ENCODE peak calls at places on chromosomes 1 and 21, in nine cellular contexts. I is lower leg skin, C is transverse colon, A is A549, K is uterus, N is HCT116, Y is heart left ventricle, Z is NB4, S is H1. O is an unnamed sample.

GRCh38 chr1:150066328-150066727 is 1.2 kb upstream of the VPS45 start:
- DNase-seq in I (no peak), C (no peak), A (no peak), K (no peak), N (no peak), Y (no peak), Z (no peak), S (no peak), O (no peak)

GRCh38 chr21:41398831-41399230 is 27.2 kb upstream of the MX1 start:
- DNase-seq in I (peak), C (no peak), A (no peak), K (no peak), N (no peak), Y (no peak), Z (no peak), S (no peak), O (no peak)

GRCh38 chr1:27097484-27097917 is 57.4 kb downstream of the SLC9A1 start:
- DNase-seq in I (peak), C (peak), A (peak), K (peak), N (peak), Y (peak), Z (peak), S (peak), O (peak)

GRCh38 chr1:15760520-15761211 is 2.1 kb downstream of the FBLIM1 start:
- DNase-seq in I (no peak), C (peak), A (no peak), K (peak), N (no peak), Y (peak), Z (no peak), S (no peak), O (peak)

GRCh38 chr1:180173952-180174351 is 19.3 kb downstream of the QSOX1 start:
- DNase-seq in I (no peak), C (peak), A (no peak), K (peak), N (no peak), Y (peak), Z (no peak), S (no peak), O (peak)

GRCh38 chr1:112614460-112615065 is 4.4 kb downstream of the ST7L start:
- DNase-seq in I (no peak), C (no peak), A (no peak), K (no peak), N (no peak), Y (no peak), Z (peak), S (no peak), O (no peak)

GRCh38 chr1:86151427-86151826 is 5.1 kb downstream of the COL24A1 start:
- DNase-seq in I (no peak), C (no peak), A (no peak), K (no peak), N (no peak), Y (no peak), Z (no peak), S (no peak), O (no peak)

GRCh38 chr1:221575605-221576004 is 166.3 kb downstream of the DUSP10 start:
- DNase-seq in I (no peak), C (no peak), A (no peak), K (no peak), N (no peak), Y (no peak), Z (no peak), S (no peak), O (no peak)

GRCh38 chr1:30325085-30325935 is 398.1 kb downstream of the MATN1 start:
- DNase-seq in I (peak), C (no peak), A (no peak), K (no peak), N (no peak), Y (no peak), Z (no peak), S (peak), O (no peak)

GRCh38 chr21:45234127-45234526 is 53.6 kb downstream of the POFUT2 start:
- DNase-seq in I (no peak), C (no peak), A (no peak), K (no peak), N (no peak), Y (no peak), Z (no peak), S (no peak), O (peak)

GRCh38 chr1:86650065-86650464 is 54.3 kb upstream of the SH3GLB1 start:
- DNase-seq in I (no peak), C (no peak), A (no peak), K (no peak), N (no peak), Y (no peak), Z (no peak), S (no peak), O (no peak)

GRCh38 chr21:35316933-35317332 is 267.8 kb upstream of the RUNX1 start:
- DNase-seq in I (no peak), C (no peak), A (no peak), K (no peak), N (no peak), Y (no peak), Z (no peak), S (no peak), O (no peak)

GRCh38 chr1:36323636-36324321 is at the start of gene EVA1B:
- DNase-seq in I (peak), C (peak), A (peak), K (peak), N (no peak), Y (peak), Z (peak), S (peak), O (peak)

GRCh38 chr1:155729031-155729898 is 40.4 kb downstream of the DAP3 start:
- DNase-seq in I (peak), C (peak), A (peak), K (no peak), N (peak), Y (peak), Z (peak), S (peak), O (peak)

GRCh38 chr1:109370712-109371270 is 26.9 kb downstream of the SORT1 start:
- DNase-seq in I (no peak), C (no peak), A (no peak), K (no peak), N (no peak), Y (no peak), Z (peak), S (no peak), O (no peak)

GRCh38 chr1:2787163-2787911 is 14.2 kb downstream of the TTC34 start:
- DNase-seq in I (peak), C (no peak), A (no peak), K (peak), N (no peak), Y (no peak), Z (no peak), S (no peak), O (no peak)

GRCh38 chr1:91725961-91726704 is 159.8 kb downstream of the TGFBR3 start:
- DNase-seq in I (no peak), C (peak), A (no peak), K (peak), N (no peak), Y (no peak), Z (no peak), S (no peak), O (peak)

GRCh38 chr1:206839857-206840256 is 25.6 kb upstream of the IL20 start:
- DNase-seq in I (no peak), C (no peak), A (no peak), K (no peak), N (no peak), Y (no peak), Z (no peak), S (no peak), O (no peak)

GRCh38 chr1:27141266-27142003 is 13.5 kb downstream of the SLC9A1 start:
- DNase-seq in I (no peak), C (peak), A (no peak), K (no peak), N (no peak), Y (no peak), Z (no peak), S (no peak), O (no peak)

GRCh38 chr1:1244192-1244811 is 2.2 kb downstream of the C1QTNF12 start:
- DNase-seq in I (no peak), C (peak), A (no peak), K (no peak), N (no peak), Y (no peak), Z (no peak), S (no peak), O (no peak)

GRCh38 chr1:80893140-80893539 is 907.6 kb upstream of the ADGRL2 start:
- DNase-seq in I (no peak), C (no peak), A (no peak), K (no peak), N (no peak), Y (no peak), Z (no peak), S (no peak), O (no peak)

GRCh38 chr1:24505816-24506215 is 3.2 kb downstream of the RCAN3 start:
- DNase-seq in I (peak), C (no peak), A (no peak), K (no peak), N (no peak), Y (no peak), Z (no peak), S (no peak), O (no peak)

GRCh38 chr1:4060850-4061249 is 160.8 kb upstream of the C1orf174 start:
- DNase-seq in I (peak), C (no peak), A (no peak), K (no peak), N (no peak), Y (no peak), Z (no peak), S (no peak), O (no peak)

GRCh38 chr1:25906644-25907300 is 553 bp upstream of the STMN1 start:
- DNase-seq in I (peak), C (peak), A (no peak), K (peak), N (no peak), Y (no peak), Z (no peak), S (no peak), O (peak)

GRCh38 chr21:46425061-46425460 is 33.6 kb upstream of the DIP2A start:
- DNase-seq in I (no peak), C (no peak), A (no peak), K (no peak), N (no peak), Y (no peak), Z (no peak), S (no peak), O (no peak)

GRCh38 chr1:49136738-49137251 is 360.1 kb upstream of the BEND5 start:
- DNase-seq in I (no peak), C (no peak), A (no peak), K (no peak), N (no peak), Y (no peak), Z (no peak), S (no peak), O (no peak)

GRCh38 chr1:84365225-84366221 is 32.8 kb upstream of the DNASE2B start:
- DNase-seq in I (no peak), C (peak), A (peak), K (no peak), N (peak), Y (no peak), Z (peak), S (no peak), O (no peak)

GRCh38 chr1:22111620-22112019 is 31.3 kb downstream of the WNT4 start:
- DNase-seq in I (no peak), C (no peak), A (no peak), K (peak), N (no peak), Y (no peak), Z (no peak), S (no peak), O (no peak)

GRCh38 chr1:34681481-34682451 is 73.1 kb upstream of the GJB5 start:
- DNase-seq in I (no peak), C (peak), A (peak), K (no peak), N (peak), Y (no peak), Z (peak), S (peak), O (peak)

GRCh38 chr1:52140633-52141512 is 1.0 kb upstream of the ZFYVE9 start:
- DNase-seq in I (no peak), C (no peak), A (no peak), K (no peak), N (no peak), Y (no peak), Z (peak), S (no peak), O (no peak)

GRCh38 chr1:52142220-52143153 is 598 bp downstream of the ZFYVE9 start:
- DNase-seq in I (peak), C (peak), A (no peak), K (peak), N (no peak), Y (peak), Z (peak), S (peak), O (peak)

GRCh38 chr1:52145137-52145536 is 3.2 kb downstream of the ZFYVE9 start:
- DNase-seq in I (no peak), C (no peak), A (no peak), K (no peak), N (no peak), Y (no peak), Z (no peak), S (no peak), O (no peak)

GRCh38 chr1:52139817-52140540 is 1.9 kb upstream of the ZFYVE9 start:
- DNase-seq in I (no peak), C (no peak), A (no peak), K (no peak), N (no peak), Y (no peak), Z (peak), S (no peak), O (no peak)

GRCh38 chr1:52141513-52142219 is at the start of gene ZFYVE9:
- DNase-seq in I (peak), C (peak), A (peak), K (peak), N (no peak), Y (peak), Z (peak), S (peak), O (peak)
- TF ChIP-seq POLR2A in I (no peak), C (no peak), A (peak), K (peak), N (peak), Y (peak), Z (peak), S (no peak), O (no peak)

DNA sequence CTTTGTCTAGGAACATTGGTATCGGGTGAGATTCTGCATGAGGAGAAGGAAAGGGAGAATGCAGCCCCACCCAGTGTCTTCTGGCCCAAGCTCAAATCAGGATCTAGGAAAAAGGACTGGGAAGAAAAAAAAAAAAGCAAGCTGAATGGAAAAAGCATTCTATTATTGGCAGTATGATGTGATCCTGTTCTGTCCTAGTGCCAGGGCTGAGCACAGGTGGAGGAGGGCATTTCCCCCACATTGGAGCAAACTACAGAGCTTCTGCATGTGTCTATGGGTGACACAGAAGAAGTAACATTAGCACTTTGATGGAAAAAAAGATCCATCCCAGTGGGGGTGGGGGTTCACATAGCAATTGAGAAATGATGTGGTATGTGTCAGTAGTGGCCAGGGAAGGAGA is 226.5 kb downstream of the KCNH1 start:
- DNase-seq in I (no peak), C (no peak), A (no peak), K (no peak), N (no peak), Y (no peak), Z (no peak), S (no peak), O (no peak)
- TF ChIP-seq CTCF in I (no peak), C (no peak), A (no peak), K (no peak), N (no peak), Y (no peak), Z (no peak), S (no peak), O (no peak)

GRCh38 chr1:111147948-111148347 is 7.9 kb downstream of the CEPT1 start:
- DNase-seq in I (no peak), C (no peak), A (no peak), K (no peak), N (no peak), Y (no peak), Z (no peak), S (no peak), O (no peak)

GRCh38 chr1:111145963-111146768 is 6.1 kb downstream of the CEPT1 start:
- DNase-seq in I (no peak), C (no peak), A (no peak), K (no peak), N (no peak), Y (no peak), Z (no peak), S (no peak), O (no peak)

GRCh38 chr1:111148376-111148881 is 8.4 kb downstream of the CEPT1 start:
- DNase-seq in I (no peak), C (no peak), A (no peak), K (no peak), N (no peak), Y (no peak), Z (no peak), S (no peak), O (no peak)

GRCh38 chr1:111142358-111142975 is 2.4 kb downstream of the CEPT1 start:
- DNase-seq in I (no peak), C (no peak), A (no peak), K (no peak), N (no peak), Y (no peak), Z (peak), S (no peak), O (no peak)

GRCh38 chr1:111145542-111145941 is 5.5 kb downstream of the CEPT1 start:
- DNase-seq in I (no peak), C (no peak), A (no peak), K (no peak), N (no peak), Y (no peak), Z (no peak), S (no peak), O (no peak)
- TF ChIP-seq POLR2A in I (no peak), C (no peak), A (no peak), K (no peak), N (no peak), Y (no peak), Z (no peak), S (no peak), O (no peak)

DNA sequence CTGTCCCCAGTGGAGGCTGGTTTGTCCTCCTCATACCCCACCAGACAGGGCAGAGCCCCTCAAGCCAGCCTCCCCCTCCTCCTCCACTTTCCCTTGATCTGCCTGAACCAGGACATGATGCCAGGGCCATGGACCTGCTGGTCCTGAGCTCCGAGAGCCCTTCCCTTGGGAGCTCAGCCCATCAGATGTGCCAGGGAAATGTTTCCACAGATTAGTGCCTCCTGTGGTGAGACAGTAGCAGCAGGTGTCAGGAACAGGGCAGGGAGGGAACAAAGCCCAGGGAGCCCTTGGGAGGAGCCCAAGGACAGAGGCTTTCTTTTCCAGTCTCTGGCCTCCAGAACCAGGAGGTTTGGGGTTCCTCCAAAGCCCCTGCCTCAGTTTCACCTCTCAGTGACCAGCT is 14.6 kb upstream of the SLC41A1 start:
- DNase-seq in I (no peak), C (no peak), A (no peak), K (no peak), N (no peak), Y (no peak), Z (no peak), S (no peak), O (no peak)
- TF ChIP-seq CTCF in I (no peak), C (no peak), A (no peak), K (no peak), N (peak), Y (no peak), Z (no peak), S (no peak), O (no peak)

GRCh38 chr1:168225476-168226190 is at the start of gene SFT2D2:
- DNase-seq in I (peak), C (peak), A (peak), K (peak), N (peak), Y (peak), Z (peak), S (peak), O (peak)
- TF ChIP-seq POLR2A in I (no peak), C (peak), A (peak), K (peak), N (peak), Y (peak), Z (peak), S (peak), O (peak)

GRCh38 chr21:37758997-37759396 is 157.3 kb downstream of the KCNJ6 start:
- DNase-seq in I (no peak), C (peak), A (peak), K (no peak), N (no peak), Y (peak), Z (peak), S (peak), O (no peak)
- TF ChIP-seq CTCF in I (no peak), C (peak), A (peak), K (no peak), N (peak), Y (no peak), Z (peak), S (peak), O (no peak)

GRCh38 chr1:172948457-172948856 is 102.3 kb downstream of the TNFSF18 start:
- DNase-seq in I (no peak), C (no peak), A (no peak), K (no peak), N (no peak), Y (no peak), Z (no peak), S (no peak), O (no peak)
- TF ChIP-seq POLR2A in I (no peak), C (no peak), A (no peak), K (no peak), N (no peak), Y (no peak), Z (no peak), S (no peak), O (no peak)

GRCh38 chr1:39826583-39826982 is 37.9 kb upstream of the BMP8B start:
- DNase-seq in I (no peak), C (no peak), A (no peak), K (no peak), N (no peak), Y (no peak), Z (no peak), S (no peak), O (no peak)
- TF ChIP-seq CTCF in I (no peak), C (peak), A (no peak), K (no peak), N (no peak), Y (no peak), Z (no peak), S (no peak), O (no peak)

GRCh38 chr1:45442272-45442671 is 48.7 kb downstream of the TESK2 start:
- DNase-seq in I (no peak), C (no peak), A (no peak), K (no peak), N (no peak), Y (no peak), Z (no peak), S (no peak), O (no peak)

GRCh38 chr1:45437323-45437722 is 53.6 kb downstream of the TESK2 start:
- DNase-seq in I (no peak), C (no peak), A (no peak), K (no peak), N (no peak), Y (no peak), Z (no peak), S (no peak), O (no peak)
- TF ChIP-seq POLR2A in I (no peak), C (no peak), A (no peak), K (no peak), N (no peak), Y (no peak), Z (no peak), S (no peak), O (no peak)